ENCODE peak calls at places on chromosomes 6 and 20, in ten cellular contexts. One of them, this sample, is unnamed.

GRCh38 chr6:47033029-47033796 is 8.9 kb downstream of the ADGRF1 start:
- DNase-seq in NB4: no peak
- DNase-seq in HFFc6: no peak
- DNase-seq in colonic mucosa: no peak
- DNase-seq in heart left ventricle: no peak
- DNase-seq in Panc1: no peak
- DNase-seq in epithelial cell of esophagus: no peak
- DNase-seq in IMR-90: no peak
- DNase-seq in GM23338: no peak
- DNase-seq in CD8-positive, alpha-beta T cell: no peak
- DNase-seq in this sample: no peak

GRCh38 chr6:155129744-155130143 is 134.1 kb upstream of the CLDN20 start:
- DNase-seq in NB4: no peak
- DNase-seq in HFFc6: no peak
- DNase-seq in colonic mucosa: no peak
- DNase-seq in heart left ventricle: no peak
- DNase-seq in Panc1: no peak
- DNase-seq in epithelial cell of esophagus: no peak
- DNase-seq in IMR-90: no peak
- DNase-seq in GM23338: no peak
- DNase-seq in CD8-positive, alpha-beta T cell: no peak
- DNase-seq in this sample: no peak

GRCh38 chr20:7171911-7172310 is 404.4 kb downstream of the BMP2 start:
- DNase-seq in NB4: no peak
- DNase-seq in HFFc6: no peak
- DNase-seq in colonic mucosa: no peak
- DNase-seq in heart left ventricle: no peak
- DNase-seq in Panc1: no peak
- DNase-seq in epithelial cell of esophagus: no peak
- DNase-seq in IMR-90: no peak
- DNase-seq in GM23338: peak; percentile 19
- DNase-seq in CD8-positive, alpha-beta T cell: no peak
- DNase-seq in this sample: no peak

GRCh38 chr6:112214749-112215269 is 39.6 kb downstream of the LAMA4 start:
- DNase-seq in NB4: peak; percentile 11
- DNase-seq in HFFc6: no peak
- DNase-seq in colonic mucosa: no peak
- DNase-seq in heart left ventricle: no peak
- DNase-seq in Panc1: no peak
- DNase-seq in epithelial cell of esophagus: no peak
- DNase-seq in IMR-90: peak; percentile 3
- DNase-seq in GM23338: no peak
- DNase-seq in CD8-positive, alpha-beta T cell: no peak
- DNase-seq in this sample: no peak

GRCh38 chr20:63099426-63100267 is 92.9 kb upstream of the BHLHE23 start:
- DNase-seq in NB4: no peak
- DNase-seq in HFFc6: no peak
- DNase-seq in colonic mucosa: no peak
- DNase-seq in heart left ventricle: no peak
- DNase-seq in Panc1: no peak
- DNase-seq in epithelial cell of esophagus: no peak
- DNase-seq in IMR-90: no peak
- DNase-seq in GM23338: no peak
- DNase-seq in CD8-positive, alpha-beta T cell: no peak
- DNase-seq in this sample: peak; percentile 51

GRCh38 chr6:112800916-112801315 is 453.8 kb downstream of the RFPL4B start:
- DNase-seq in NB4: no peak
- DNase-seq in HFFc6: no peak
- DNase-seq in colonic mucosa: no peak
- DNase-seq in heart left ventricle: no peak
- DNase-seq in Panc1: no peak
- DNase-seq in epithelial cell of esophagus: no peak
- DNase-seq in IMR-90: no peak
- DNase-seq in GM23338: no peak
- DNase-seq in CD8-positive, alpha-beta T cell: no peak
- DNase-seq in this sample: no peak

GRCh38 chr20:49210750-49211110 is 8.5 kb upstream of the DDX27 start:
- DNase-seq in NB4: no peak
- DNase-seq in HFFc6: no peak
- DNase-seq in colonic mucosa: no peak
- DNase-seq in heart left ventricle: no peak
- DNase-seq in Panc1: no peak
- DNase-seq in epithelial cell of esophagus: no peak
- DNase-seq in IMR-90: no peak
- DNase-seq in GM23338: no peak
- DNase-seq in CD8-positive, alpha-beta T cell: no peak
- DNase-seq in this sample: no peak

GRCh38 chr6:21856844-21857243 is 263.3 kb downstream of the SOX4 start:
- DNase-seq in NB4: peak; percentile 52
- DNase-seq in HFFc6: peak; percentile 49
- DNase-seq in colonic mucosa: no peak
- DNase-seq in heart left ventricle: no peak
- DNase-seq in Panc1: no peak
- DNase-seq in epithelial cell of esophagus: peak; percentile 91
- DNase-seq in IMR-90: peak; percentile 69
- DNase-seq in GM23338: no peak
- DNase-seq in CD8-positive, alpha-beta T cell: no peak
- DNase-seq in this sample: no peak

GRCh38 chr6:117414770-117415169 is 11.0 kb downstream of the ROS1 start:
- DNase-seq in NB4: no peak
- DNase-seq in HFFc6: no peak
- DNase-seq in colonic mucosa: no peak
- DNase-seq in heart left ventricle: no peak
- DNase-seq in Panc1: no peak
- DNase-seq in epithelial cell of esophagus: no peak
- DNase-seq in IMR-90: no peak
- DNase-seq in GM23338: peak; percentile 9
- DNase-seq in CD8-positive, alpha-beta T cell: no peak
- DNase-seq in this sample: no peak

GRCh38 chr6:63859520-63859919 is 223.9 kb downstream of the PHF3 start:
- DNase-seq in NB4: no peak
- DNase-seq in HFFc6: no peak
- DNase-seq in colonic mucosa: no peak
- DNase-seq in heart left ventricle: no peak
- DNase-seq in Panc1: no peak
- DNase-seq in epithelial cell of esophagus: no peak
- DNase-seq in IMR-90: no peak
- DNase-seq in GM23338: no peak
- DNase-seq in CD8-positive, alpha-beta T cell: no peak
- DNase-seq in this sample: no peak

GRCh38 chr6:157227202-157228166 is 95.8 kb downstream of the TMEM242 start:
- DNase-seq in NB4: peak; percentile 72
- DNase-seq in HFFc6: peak; percentile 19
- DNase-seq in colonic mucosa: no peak
- DNase-seq in heart left ventricle: no peak
- DNase-seq in Panc1: no peak
- DNase-seq in epithelial cell of esophagus: no peak
- DNase-seq in IMR-90: no peak
- DNase-seq in GM23338: peak; percentile 64
- DNase-seq in CD8-positive, alpha-beta T cell: no peak
- DNase-seq in this sample: peak; percentile 47

GRCh38 chr6:119720160-119720559 is 370.6 kb upstream of the MAN1A1 start:
- DNase-seq in NB4: no peak
- DNase-seq in HFFc6: no peak
- DNase-seq in colonic mucosa: no peak
- DNase-seq in heart left ventricle: no peak
- DNase-seq in Panc1: no peak
- DNase-seq in epithelial cell of esophagus: no peak
- DNase-seq in IMR-90: peak; percentile 1
- DNase-seq in GM23338: peak; percentile 42
- DNase-seq in CD8-positive, alpha-beta T cell: no peak
- DNase-seq in this sample: no peak
- TF ChIP-seq CTCF in NB4: peak; percentile 19
- TF ChIP-seq CTCF in HFFc6: no peak
- TF ChIP-seq CTCF in colonic mucosa: no peak
- TF ChIP-seq CTCF in heart left ventricle: no peak
- TF ChIP-seq CTCF in Panc1: peak; percentile 5
- TF ChIP-seq CTCF in epithelial cell of esophagus: peak; percentile 15
- TF ChIP-seq CTCF in IMR-90: no peak
- TF ChIP-seq CTCF in GM23338: no peak
- TF ChIP-seq CTCF in CD8-positive, alpha-beta T cell: no peak
- TF ChIP-seq CTCF in this sample: peak; percentile 60

GRCh38 chr6:44485601-44486000 is 98.1 kb downstream of the CDC5L start:
- DNase-seq in NB4: no peak
- DNase-seq in HFFc6: no peak
- DNase-seq in colonic mucosa: no peak
- DNase-seq in heart left ventricle: no peak
- DNase-seq in Panc1: no peak
- DNase-seq in epithelial cell of esophagus: no peak
- DNase-seq in IMR-90: no peak
- DNase-seq in GM23338: peak; percentile 25
- DNase-seq in CD8-positive, alpha-beta T cell: no peak
- DNase-seq in this sample: no peak
- TF ChIP-seq CTCF in NB4: peak; percentile 24
- TF ChIP-seq CTCF in HFFc6: peak; percentile 60
- TF ChIP-seq CTCF in colonic mucosa: no peak
- TF ChIP-seq CTCF in heart left ventricle: no peak
- TF ChIP-seq CTCF in Panc1: no peak
- TF ChIP-seq CTCF in epithelial cell of esophagus: no peak
- TF ChIP-seq CTCF in IMR-90: no peak
- TF ChIP-seq CTCF in GM23338: peak; percentile 53
- TF ChIP-seq CTCF in CD8-positive, alpha-beta T cell: no peak
- TF ChIP-seq CTCF in this sample: no peak

DNA sequence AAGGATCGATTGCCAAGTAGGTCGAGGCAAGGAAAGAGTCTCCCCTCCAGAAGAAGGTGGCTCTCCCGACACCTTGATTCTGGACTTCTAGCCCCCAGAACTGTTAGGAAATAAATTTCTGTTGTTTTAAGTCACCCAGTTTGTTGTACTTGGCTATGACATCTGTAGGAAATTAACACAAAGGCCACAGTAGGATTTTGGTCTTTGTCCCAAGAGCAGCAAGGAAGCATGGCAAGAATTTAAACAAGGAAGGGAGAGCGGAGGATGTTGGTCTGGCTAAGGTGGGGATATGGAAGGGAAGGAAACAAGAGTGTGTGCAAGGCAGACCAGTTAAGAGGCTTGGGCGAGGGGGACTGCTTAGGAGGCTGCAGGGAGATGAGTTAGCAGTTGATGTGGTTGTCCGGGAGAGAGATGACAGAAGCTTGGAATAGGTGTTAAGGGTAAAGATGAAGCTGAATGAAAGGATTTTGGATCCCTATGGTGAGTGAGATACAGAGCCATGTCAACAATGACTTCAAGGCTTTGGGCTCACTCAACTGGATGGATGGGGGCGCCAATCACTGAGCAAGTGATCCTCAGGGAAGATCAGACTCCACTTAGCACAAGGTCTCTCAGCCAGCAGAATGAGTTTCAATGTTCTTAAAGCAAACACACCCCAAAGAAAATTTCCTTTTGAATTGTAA is 140.5 kb upstream of the ZNF217 start:
- DNase-seq in NB4: no peak
- DNase-seq in HFFc6: no peak
- DNase-seq in colonic mucosa: no peak
- DNase-seq in heart left ventricle: no peak
- DNase-seq in Panc1: no peak
- DNase-seq in epithelial cell of esophagus: no peak
- DNase-seq in IMR-90: no peak
- DNase-seq in GM23338: no peak
- DNase-seq in CD8-positive, alpha-beta T cell: no peak
- DNase-seq in this sample: no peak
- TF ChIP-seq CTCF in NB4: no peak
- TF ChIP-seq CTCF in HFFc6: no peak
- TF ChIP-seq CTCF in colonic mucosa: no peak
- TF ChIP-seq CTCF in heart left ventricle: no peak
- TF ChIP-seq CTCF in Panc1: no peak
- TF ChIP-seq CTCF in epithelial cell of esophagus: no peak
- TF ChIP-seq CTCF in IMR-90: no peak
- TF ChIP-seq CTCF in GM23338: peak; percentile 46
- TF ChIP-seq CTCF in CD8-positive, alpha-beta T cell: no peak
- TF ChIP-seq CTCF in this sample: no peak

GRCh38 chr20:297925-298754 is 770 bp downstream of the ZCCHC3 start:
- DNase-seq in NB4: peak; percentile 88
- DNase-seq in HFFc6: peak; percentile 71
- DNase-seq in colonic mucosa: peak; percentile 86
- DNase-seq in heart left ventricle: peak; percentile 70
- DNase-seq in Panc1: no peak
- DNase-seq in epithelial cell of esophagus: peak; percentile 61
- DNase-seq in IMR-90: peak; percentile 71
- DNase-seq in GM23338: peak; percentile 51
- DNase-seq in CD8-positive, alpha-beta T cell: peak; percentile 2
- DNase-seq in this sample: no peak

GRCh38 chr20:295804-296203 is 1.6 kb upstream of the ZCCHC3 start:
- DNase-seq in NB4: no peak
- DNase-seq in HFFc6: no peak
- DNase-seq in colonic mucosa: no peak
- DNase-seq in heart left ventricle: no peak
- DNase-seq in Panc1: no peak
- DNase-seq in epithelial cell of esophagus: no peak
- DNase-seq in IMR-90: no peak
- DNase-seq in GM23338: no peak
- DNase-seq in CD8-positive, alpha-beta T cell: no peak
- DNase-seq in this sample: no peak

GRCh38 chr20:294602-295001 is 2.8 kb upstream of the ZCCHC3 start:
- DNase-seq in NB4: no peak
- DNase-seq in HFFc6: no peak
- DNase-seq in colonic mucosa: no peak
- DNase-seq in heart left ventricle: no peak
- DNase-seq in Panc1: no peak
- DNase-seq in epithelial cell of esophagus: no peak
- DNase-seq in IMR-90: no peak
- DNase-seq in GM23338: no peak
- DNase-seq in CD8-positive, alpha-beta T cell: no peak
- DNase-seq in this sample: no peak

GRCh38 chr20:298755-299391 is 1.5 kb downstream of the ZCCHC3 start:
- DNase-seq in NB4: no peak
- DNase-seq in HFFc6: no peak
- DNase-seq in colonic mucosa: no peak
- DNase-seq in heart left ventricle: no peak
- DNase-seq in Panc1: no peak
- DNase-seq in epithelial cell of esophagus: no peak
- DNase-seq in IMR-90: no peak
- DNase-seq in GM23338: no peak
- DNase-seq in CD8-positive, alpha-beta T cell: no peak
- DNase-seq in this sample: no peak

DNA sequence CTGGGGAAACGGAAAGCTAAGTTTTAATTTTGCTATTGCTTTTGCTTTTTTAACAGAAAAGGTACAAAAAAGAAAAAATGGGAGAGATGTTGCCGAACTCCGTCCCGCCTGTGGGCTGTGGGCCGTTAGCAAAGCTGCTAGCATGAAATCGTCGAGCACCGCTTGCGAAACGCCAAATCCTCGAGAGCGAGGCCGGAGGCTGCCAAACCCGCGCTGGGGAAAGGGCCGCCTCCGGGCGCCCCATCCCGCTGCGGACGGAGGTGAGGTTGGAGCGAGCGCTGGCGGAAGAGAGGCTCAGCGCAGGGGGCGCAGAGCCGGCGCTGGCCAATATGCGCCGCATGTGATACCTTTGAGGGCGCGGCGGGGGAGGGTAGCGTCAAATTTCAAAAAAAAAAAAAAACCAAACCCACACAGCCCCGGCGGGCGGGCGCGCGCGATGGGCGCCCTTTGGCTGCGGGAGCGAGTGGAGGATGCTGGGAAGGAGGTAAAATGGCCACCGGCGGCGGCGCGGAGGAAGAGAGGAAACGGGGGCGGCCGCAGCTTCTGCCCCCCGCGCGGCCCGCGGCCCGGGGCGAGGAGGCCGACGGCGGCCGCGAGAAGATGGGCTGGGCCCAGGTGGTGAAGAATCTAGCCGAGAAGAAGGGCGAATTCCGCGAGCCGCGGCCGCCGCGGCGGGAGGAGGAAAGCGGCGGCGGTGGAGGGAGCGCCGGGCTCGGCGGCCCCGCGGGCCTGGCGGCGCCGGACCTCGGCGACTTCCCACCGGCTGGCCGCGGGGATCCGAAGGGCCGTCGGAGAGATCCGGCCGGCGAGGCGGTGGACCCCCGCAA is at the start of gene ZCCHC3:
- DNase-seq in NB4: peak; percentile 98
- DNase-seq in HFFc6: peak; percentile 85
- DNase-seq in colonic mucosa: peak; percentile 85
- DNase-seq in heart left ventricle: peak; percentile 86
- DNase-seq in Panc1: no peak
- DNase-seq in epithelial cell of esophagus: peak; percentile 90
- DNase-seq in IMR-90: peak; percentile 93
- DNase-seq in GM23338: peak; percentile 97
- DNase-seq in CD8-positive, alpha-beta T cell: peak; percentile 58
- DNase-seq in this sample: peak; percentile 89
- TF ChIP-seq CTCF in NB4: no peak
- TF ChIP-seq CTCF in HFFc6: peak; percentile 39
- TF ChIP-seq CTCF in colonic mucosa: no peak
- TF ChIP-seq CTCF in heart left ventricle: no peak
- TF ChIP-seq CTCF in Panc1: no peak
- TF ChIP-seq CTCF in epithelial cell of esophagus: no peak
- TF ChIP-seq CTCF in IMR-90: peak; percentile 30
- TF ChIP-seq CTCF in GM23338: no peak
- TF ChIP-seq CTCF in CD8-positive, alpha-beta T cell: no peak
- TF ChIP-seq CTCF in this sample: peak; percentile 33